ENCODE peak calls at places on chromosomes 12 and 14, in five cellular contexts. H, Q, D, N and U are unnamed samples.

GRCh38 chr12:27463826-27464554 is 17.5 kb downstream of the SMCO2 start:
- DNase-seq in H (no peak), Q (peak), D (peak), N (no peak), U (peak)

GRCh38 chr14:51852541-51852940 is 7.9 kb upstream of the GNG2 start:
- DNase-seq in H (no peak), Q (no peak), D (no peak), N (no peak), U (no peak)

GRCh38 chr14:62018606-62019005 is 256.4 kb downstream of the SNAPC1 start:
- DNase-seq in H (no peak), Q (peak), D (no peak), N (no peak), U (no peak)

GRCh38 chr14:75559451-75560187 is 18.8 kb upstream of the FLVCR2 start:
- DNase-seq in H (peak), Q (peak), D (no peak), N (no peak), U (peak)

GRCh38 chr14:33617154-33617553 is 333.7 kb downstream of the EGLN3 start:
- DNase-seq in H (no peak), Q (peak), D (no peak), N (no peak), U (no peak)

GRCh38 chr14:36952702-36953101 is 219.7 kb downstream of the SLC25A21 start:
- DNase-seq in H (no peak), Q (peak), D (no peak), N (no peak), U (no peak)

GRCh38 chr14:89629383-89629782 is 212.3 kb upstream of the FOXN3 start:
- DNase-seq in H (no peak), Q (no peak), D (no peak), N (no peak), U (no peak)

GRCh38 chr12:108231109-108231905 is 102.2 kb downstream of the WSCD2 start:
- DNase-seq in H (no peak), Q (no peak), D (no peak), N (no peak), U (no peak)

GRCh38 chr12:119115296-119115905 is 63.3 kb upstream of the HSPB8 start:
- DNase-seq in H (no peak), Q (peak), D (peak), N (peak), U (peak)

GRCh38 chr12:58491296-58491695 is 429.0 kb downstream of the LRIG3 start:
- DNase-seq in H (no peak), Q (peak), D (peak), N (no peak), U (no peak)

GRCh38 chr14:23145794-23146422 is 26.9 kb upstream of the CEBPE start:
- DNase-seq in H (no peak), Q (no peak), D (no peak), N (no peak), U (no peak)

GRCh38 chr12:34142430-34142829 is 120.1 kb downstream of the ALG10 start:
- DNase-seq in H (no peak), Q (no peak), D (no peak), N (no peak), U (no peak)

GRCh38 chr12:116384629-116385485 is 107.4 kb upstream of the MED13L start:
- DNase-seq in H (no peak), Q (peak), D (peak), N (peak), U (no peak)

GRCh38 chr14:51297066-51297465 is 57.0 kb downstream of the TMX1 start:
- DNase-seq in H (no peak), Q (no peak), D (no peak), N (no peak), U (no peak)

GRCh38 chr14:23167006-23167847 is 16.2 kb downstream of the SLC7A8 start:
- DNase-seq in H (no peak), Q (no peak), D (peak), N (no peak), U (no peak)

GRCh38 chr14:60356921-60357550 is 108.0 kb downstream of the PPM1A start:
- DNase-seq in H (no peak), Q (no peak), D (peak), N (peak), U (no peak)

GRCh38 chr12:48002179-48002601 is 2.1 kb downstream of the COL2A1 start:
- DNase-seq in H (no peak), Q (no peak), D (peak), N (peak), U (no peak)

GRCh38 chr12:54301428-54302045 is 722 bp upstream of the NFE2 start:
- DNase-seq in H (no peak), Q (no peak), D (peak), N (peak), U (no peak)

GRCh38 chr12:14256139-14256538 is 109.3 kb upstream of the ATF7IP start:
- DNase-seq in H (no peak), Q (peak), D (no peak), N (no peak), U (no peak)

GRCh38 chr14:31090872-31091764 is 64.9 kb upstream of the STRN3 start:
- DNase-seq in H (no peak), Q (peak), D (peak), N (no peak), U (peak)

GRCh38 chr12:12661086-12661485 is 34.9 kb downstream of the GPR19 start:
- DNase-seq in H (no peak), Q (no peak), D (no peak), N (no peak), U (no peak)

GRCh38 chr12:1885082-1885596 is 33.3 kb downstream of the CACNA2D4 start:
- DNase-seq in H (no peak), Q (no peak), D (no peak), N (no peak), U (no peak)

GRCh38 chr12:38956337-38956736 is 50.9 kb upstream of the CPNE8 start:
- DNase-seq in H (no peak), Q (peak), D (peak), N (no peak), U (no peak)

GRCh38 chr12:55188573-55188972 is 32.3 kb upstream of the OR10A7 start:
- DNase-seq in H (no peak), Q (no peak), D (no peak), N (no peak), U (no peak)

GRCh38 chr14:104830781-104831180 is 29.9 kb downstream of the ZBTB42 start:
- DNase-seq in H (no peak), Q (no peak), D (no peak), N (no peak), U (no peak)

GRCh38 chr14:22333408-22334274 is 255.4 kb downstream of the DAD1 start:
- DNase-seq in H (peak), Q (peak), D (peak), N (no peak), U (peak)

GRCh38 chr14:68718033-68718725 is 74.7 kb downstream of the ZFP36L1 start:
- DNase-seq in H (no peak), Q (peak), D (no peak), N (no peak), U (no peak)

GRCh38 chr12:46874642-46875041 is 48.8 kb upstream of the SLC38A4 start:
- DNase-seq in H (no peak), Q (no peak), D (no peak), N (no peak), U (no peak)

GRCh38 chr12:57604454-57605307 is at the start of gene DTX3:
- DNase-seq in H (no peak), Q (peak), D (peak), N (peak), U (peak)

GRCh38 chr14:55713496-55713895 is 133.5 kb downstream of the KTN1 start:
- DNase-seq in H (no peak), Q (no peak), D (no peak), N (no peak), U (no peak)

GRCh38 chr14:90827919-90828610 is 11.8 kb upstream of the TTC7B start:
- DNase-seq in H (peak), Q (peak), D (peak), N (peak), U (peak)